ENCODE peak calls at places on chromosomes 2 and 18, in six cellular contexts. X, R, U, L, O and Y are unnamed samples.

GRCh38 chr2:98771771-98772521 is 41.0 kb upstream of the MGAT4A start:
- DNase-seq in X (no peak), R (peak), U (no peak), L (peak), O (peak), Y (peak)

GRCh38 chr2:86073225-86073624 is 32.5 kb downstream of the POLR1A start:
- DNase-seq in X (no peak), R (no peak), U (no peak), L (no peak), O (no peak), Y (no peak)

GRCh38 chr2:219541611-219542180 is 1.9 kb downstream of the CHPF start:
- DNase-seq in X (peak), R (peak), U (peak), L (peak), O (peak), Y (peak)

GRCh38 chr2:178718283-178718682 is 88.9 kb downstream of the TTN start:
- DNase-seq in X (no peak), R (peak), U (no peak), L (no peak), O (no peak), Y (no peak)

GRCh38 chr18:9000736-9001135 is 101.8 kb upstream of the NDUFV2 start:
- DNase-seq in X (no peak), R (no peak), U (peak), L (no peak), O (no peak), Y (no peak)

GRCh38 chr18:75287700-75288099 is 77.1 kb downstream of the TSHZ1 start:
- DNase-seq in X (no peak), R (no peak), U (no peak), L (no peak), O (no peak), Y (no peak)

GRCh38 chr2:98796775-98797544 is 66.0 kb upstream of the MGAT4A start:
- DNase-seq in X (peak), R (no peak), U (no peak), L (no peak), O (no peak), Y (no peak)

GRCh38 chr2:168138369-168138768 is 109.0 kb downstream of the STK39 start:
- DNase-seq in X (no peak), R (no peak), U (no peak), L (no peak), O (peak), Y (no peak)

GRCh38 chr2:103386872-103387271 is 625.0 kb downstream of the TMEM182 start:
- DNase-seq in X (no peak), R (no peak), U (no peak), L (no peak), O (no peak), Y (no peak)

GRCh38 chr2:95274291-95275150 is at the start of gene PROM2:
- DNase-seq in X (no peak), R (no peak), U (no peak), L (no peak), O (no peak), Y (no peak)

GRCh38 chr2:129255610-129256313 is 723.7 kb upstream of the RAB6C start:
- DNase-seq in X (no peak), R (no peak), U (no peak), L (no peak), O (no peak), Y (no peak)

GRCh38 chr2:109257653-109258052 is 128.6 kb downstream of the SH3RF3 start:
- DNase-seq in X (no peak), R (no peak), U (peak), L (no peak), O (no peak), Y (no peak)

GRCh38 chr2:97752342-97753334 is 39.3 kb downstream of the ZAP70 start:
- DNase-seq in X (no peak), R (no peak), U (peak), L (no peak), O (no peak), Y (no peak)

GRCh38 chr18:79937103-79937860 is 14.2 kb downstream of the SLC66A2 start:
- DNase-seq in X (no peak), R (no peak), U (no peak), L (no peak), O (no peak), Y (no peak)

GRCh38 chr2:80002112-80002511 is 302.4 kb downstream of the LRRTM1 start:
- DNase-seq in X (no peak), R (no peak), U (no peak), L (no peak), O (no peak), Y (no peak)

GRCh38 chr2:7225848-7226247 is 308.6 kb downstream of the RNF144A start:
- DNase-seq in X (no peak), R (no peak), U (no peak), L (no peak), O (no peak), Y (no peak)

GRCh38 chr18:24362757-24363156 is 34.9 kb downstream of the OSBPL1A start:
- DNase-seq in X (no peak), R (no peak), U (no peak), L (no peak), O (peak), Y (no peak)

GRCh38 chr2:42844901-42845685 is 52.7 kb upstream of the HAAO start:
- DNase-seq in X (no peak), R (no peak), U (peak), L (no peak), O (no peak), Y (no peak)

GRCh38 chr2:27492557-27492956 is 2.4 kb downstream of the FNDC4 start:
- DNase-seq in X (no peak), R (no peak), U (no peak), L (no peak), O (no peak), Y (no peak)

GRCh38 chr2:170973225-170973491 is 44.1 kb downstream of the GORASP2 start:
- DNase-seq in X (no peak), R (no peak), U (no peak), L (no peak), O (no peak), Y (no peak)